ENCODE peak calls at places on chromosomes 7 and 10, in nine cellular contexts. One of them, this sample, is unnamed.

GRCh38 chr7:159227433-159227832 is 82.8 kb upstream of the VIPR2 start:
- DNase-seq in astrocyte of the spinal cord: no peak
- DNase-seq in upper lobe of left lung: no peak
- DNase-seq in epithelial cell of esophagus: no peak
- DNase-seq in gastrocnemius medialis: no peak
- DNase-seq in lower lobe of right lung: no peak
- DNase-seq in A673: no peak
- DNase-seq in AG04450: no peak
- DNase-seq in HCT116: no peak
- DNase-seq in this sample: peak

GRCh38 chr10:15361131-15361530 is 10.0 kb downstream of the FAM171A1 start:
- DNase-seq in AG04450: no peak
- DNase-seq in upper lobe of left lung: no peak
- DNase-seq in epithelial cell of esophagus: no peak
- DNase-seq in A673: no peak
- DNase-seq in lower lobe of right lung: no peak
- DNase-seq in gastrocnemius medialis: no peak
- DNase-seq in HCT116: no peak
- DNase-seq in astrocyte of the spinal cord: no peak
- DNase-seq in this sample: no peak

GRCh38 chr10:10259013-10259412 is 758.7 kb upstream of the CELF2 start:
- DNase-seq in upper lobe of left lung: no peak
- DNase-seq in A673: no peak
- DNase-seq in gastrocnemius medialis: no peak
- DNase-seq in lower lobe of right lung: no peak
- DNase-seq in astrocyte of the spinal cord: no peak
- DNase-seq in HCT116: no peak
- DNase-seq in epithelial cell of esophagus: no peak
- DNase-seq in AG04450: no peak
- DNase-seq in this sample: no peak

GRCh38 chr10:128440513-128441160 is 314.4 kb upstream of the MKI67 start:
- DNase-seq in lower lobe of right lung: no peak
- DNase-seq in HCT116: no peak
- DNase-seq in A673: no peak
- DNase-seq in upper lobe of left lung: no peak
- DNase-seq in AG04450: no peak
- DNase-seq in epithelial cell of esophagus: no peak
- DNase-seq in gastrocnemius medialis: no peak
- DNase-seq in astrocyte of the spinal cord: no peak
- DNase-seq in this sample: no peak

GRCh38 chr10:62249974-62250373 is 18.7 kb downstream of the RTKN2 start:
- DNase-seq in upper lobe of left lung: no peak
- DNase-seq in HCT116: no peak
- DNase-seq in A673: no peak
- DNase-seq in lower lobe of right lung: no peak
- DNase-seq in AG04450: no peak
- DNase-seq in epithelial cell of esophagus: no peak
- DNase-seq in astrocyte of the spinal cord: no peak
- DNase-seq in gastrocnemius medialis: no peak
- DNase-seq in this sample: no peak

GRCh38 chr7:96685755-96686154 is 23.9 kb downstream of the SEM1 start:
- DNase-seq in A673: no peak
- DNase-seq in AG04450: no peak
- DNase-seq in upper lobe of left lung: no peak
- DNase-seq in gastrocnemius medialis: no peak
- DNase-seq in HCT116: no peak
- DNase-seq in lower lobe of right lung: no peak
- DNase-seq in epithelial cell of esophagus: no peak
- DNase-seq in astrocyte of the spinal cord: no peak
- DNase-seq in this sample: no peak

GRCh38 chr7:128404143-128404681 is 5.6 kb downstream of the IMPDH1 start:
- DNase-seq in upper lobe of left lung: peak
- DNase-seq in AG04450: no peak
- DNase-seq in epithelial cell of esophagus: peak
- DNase-seq in HCT116: no peak
- DNase-seq in astrocyte of the spinal cord: no peak
- DNase-seq in lower lobe of right lung: no peak
- DNase-seq in A673: peak
- DNase-seq in gastrocnemius medialis: no peak
- DNase-seq in this sample: no peak

GRCh38 chr7:100118388-100119074 is 627 bp downstream of the TAF6 start:
- DNase-seq in astrocyte of the spinal cord: no peak
- DNase-seq in AG04450: no peak
- DNase-seq in gastrocnemius medialis: no peak
- DNase-seq in epithelial cell of esophagus: no peak
- DNase-seq in lower lobe of right lung: no peak
- DNase-seq in HCT116: no peak
- DNase-seq in upper lobe of left lung: no peak
- DNase-seq in A673: no peak
- DNase-seq in this sample: no peak

DNA sequence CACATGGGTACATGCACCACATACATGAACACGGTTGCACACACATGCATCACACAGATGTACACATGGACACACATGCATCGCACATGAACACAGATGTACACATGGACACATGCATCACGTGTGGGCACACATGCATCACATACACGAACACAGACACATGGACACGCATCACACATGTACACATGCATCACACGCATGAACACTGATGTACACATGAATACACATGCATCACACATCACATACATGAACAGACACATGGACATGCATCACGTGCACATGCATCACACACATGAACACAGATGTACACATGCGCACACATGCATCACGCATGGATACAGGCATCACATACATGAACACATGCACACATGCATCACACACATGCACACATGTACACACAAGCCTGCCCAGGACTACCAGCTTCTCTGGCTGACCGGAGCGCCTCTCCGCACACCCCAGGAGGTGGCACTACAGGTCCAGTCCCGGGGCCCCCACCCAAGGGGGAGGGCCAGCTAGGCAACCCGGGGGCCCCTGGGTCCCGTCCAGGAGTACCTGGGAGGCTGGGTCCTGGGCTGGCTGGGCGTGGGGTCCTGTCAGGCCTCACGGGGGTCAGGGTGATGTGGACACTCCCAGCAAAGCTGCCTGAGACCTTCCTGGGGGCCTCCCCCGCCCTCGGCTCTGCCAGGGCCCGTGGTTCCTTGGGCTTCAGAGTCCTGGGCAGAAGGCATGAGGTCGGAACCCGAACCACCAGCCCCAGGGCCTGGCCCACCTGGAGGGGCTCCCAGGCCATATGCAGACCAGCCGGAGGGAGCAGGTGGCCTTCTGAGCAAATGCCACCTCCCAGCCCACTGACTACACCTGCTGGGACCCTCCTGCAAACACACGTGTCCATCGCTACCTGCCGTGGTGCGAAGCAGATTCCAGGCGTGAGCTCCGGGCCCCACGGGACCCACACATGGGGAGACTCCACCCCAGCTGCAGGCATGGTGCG is 19.6 kb downstream of the MICALL2 start:
- DNase-seq in epithelial cell of esophagus: no peak
- DNase-seq in astrocyte of the spinal cord: no peak
- DNase-seq in upper lobe of left lung: peak
- DNase-seq in A673: no peak
- DNase-seq in gastrocnemius medialis: no peak
- DNase-seq in AG04450: no peak
- DNase-seq in HCT116: no peak
- DNase-seq in lower lobe of right lung: no peak
- DNase-seq in this sample: no peak
- TF ChIP-seq CTCF in epithelial cell of esophagus: no peak
- TF ChIP-seq CTCF in astrocyte of the spinal cord: peak
- TF ChIP-seq CTCF in upper lobe of left lung: no peak
- TF ChIP-seq CTCF in A673: no peak
- TF ChIP-seq CTCF in gastrocnemius medialis: no peak
- TF ChIP-seq CTCF in AG04450: no peak
- TF ChIP-seq CTCF in HCT116: peak
- TF ChIP-seq CTCF in lower lobe of right lung: no peak
- TF ChIP-seq CTCF in this sample: no peak

DNA sequence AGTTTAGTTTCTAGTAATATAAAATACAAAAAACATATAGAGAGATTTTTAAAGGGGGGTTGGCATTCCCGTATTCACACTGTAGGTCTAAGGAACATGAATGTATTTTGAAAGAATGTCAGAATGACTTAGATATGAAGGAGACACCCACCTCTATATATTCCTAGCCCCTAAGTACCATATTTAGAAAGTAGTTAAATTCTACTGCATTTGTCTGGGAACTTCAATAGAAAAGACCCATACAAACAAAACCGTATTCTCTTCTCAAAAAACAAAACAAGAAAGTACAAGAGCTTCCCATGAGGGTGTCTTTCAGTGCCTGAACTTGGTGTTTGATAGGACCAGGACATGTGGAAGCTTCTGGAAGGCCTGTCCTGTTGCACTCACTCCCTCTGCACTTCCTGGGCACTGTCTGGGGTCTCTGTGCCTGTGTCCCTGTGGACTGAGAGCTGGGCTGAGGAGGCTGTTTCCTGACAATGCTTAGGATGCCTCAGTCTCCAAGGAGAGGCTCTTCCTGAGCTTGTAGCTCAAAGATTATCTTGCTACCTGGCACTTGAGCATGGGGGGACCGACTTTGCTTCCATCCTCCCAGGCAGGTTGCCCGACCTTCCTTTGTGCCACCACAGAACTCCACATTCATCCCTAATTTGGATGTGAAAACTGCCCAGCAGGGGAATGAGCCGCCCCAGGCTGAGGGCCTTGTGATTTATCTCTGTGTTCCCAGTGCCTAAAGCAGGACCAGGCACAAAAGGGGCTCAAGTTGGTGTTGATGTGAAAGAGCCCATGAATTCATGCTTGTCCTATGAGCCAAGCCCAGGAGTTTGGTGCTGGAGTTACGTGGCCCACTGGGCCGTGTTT is 44.4 kb upstream of the KLF6 start:
- DNase-seq in lower lobe of right lung: no peak
- DNase-seq in AG04450: no peak
- DNase-seq in gastrocnemius medialis: no peak
- DNase-seq in HCT116: no peak
- DNase-seq in upper lobe of left lung: no peak
- DNase-seq in astrocyte of the spinal cord: no peak
- DNase-seq in epithelial cell of esophagus: no peak
- DNase-seq in A673: no peak
- DNase-seq in this sample: no peak
- H3K4me3 ChIP-seq in lower lobe of right lung: peak
- H3K4me3 ChIP-seq in AG04450: peak
- H3K4me3 ChIP-seq in gastrocnemius medialis: peak
- H3K4me3 ChIP-seq in HCT116: peak
- H3K4me3 ChIP-seq in upper lobe of left lung: no peak
- H3K4me3 ChIP-seq in astrocyte of the spinal cord: peak
- H3K4me3 ChIP-seq in epithelial cell of esophagus: peak
- H3K4me3 ChIP-seq in A673: peak
- H3K4me3 ChIP-seq in this sample: no peak

GRCh38 chr7:127107601-127108007 is 145.1 kb downstream of the GRM8 start:
- DNase-seq in astrocyte of the spinal cord: peak
- DNase-seq in A673: peak
- DNase-seq in HCT116: peak
- DNase-seq in lower lobe of right lung: no peak
- DNase-seq in gastrocnemius medialis: no peak
- DNase-seq in upper lobe of left lung: no peak
- DNase-seq in epithelial cell of esophagus: peak
- DNase-seq in AG04450: peak
- DNase-seq in this sample: peak
- TF ChIP-seq CTCF in astrocyte of the spinal cord: peak
- TF ChIP-seq CTCF in A673: peak
- TF ChIP-seq CTCF in HCT116: peak
- TF ChIP-seq CTCF in lower lobe of right lung: peak
- TF ChIP-seq CTCF in gastrocnemius medialis: no peak
- TF ChIP-seq CTCF in upper lobe of left lung: peak
- TF ChIP-seq CTCF in epithelial cell of esophagus: peak
- TF ChIP-seq CTCF in AG04450: peak
- TF ChIP-seq CTCF in this sample: peak

GRCh38 chr7:71133232-71133622 is 1.3 kb downstream of the GALNT17 start:
- DNase-seq in AG04450: no peak
- DNase-seq in upper lobe of left lung: no peak
- DNase-seq in astrocyte of the spinal cord: no peak
- DNase-seq in epithelial cell of esophagus: no peak
- DNase-seq in A673: no peak
- DNase-seq in lower lobe of right lung: no peak
- DNase-seq in gastrocnemius medialis: no peak
- DNase-seq in HCT116: no peak
- DNase-seq in this sample: no peak

GRCh38 chr7:71132521-71133231 is 732 bp downstream of the GALNT17 start:
- DNase-seq in gastrocnemius medialis: no peak
- DNase-seq in AG04450: no peak
- DNase-seq in HCT116: no peak
- DNase-seq in upper lobe of left lung: peak
- DNase-seq in lower lobe of right lung: no peak
- DNase-seq in epithelial cell of esophagus: no peak
- DNase-seq in A673: no peak
- DNase-seq in astrocyte of the spinal cord: peak
- DNase-seq in this sample: no peak

GRCh38 chr7:71130280-71130679 is 1.7 kb upstream of the GALNT17 start:
- DNase-seq in A673: no peak
- DNase-seq in AG04450: no peak
- DNase-seq in HCT116: no peak
- DNase-seq in epithelial cell of esophagus: no peak
- DNase-seq in upper lobe of left lung: no peak
- DNase-seq in astrocyte of the spinal cord: no peak
- DNase-seq in gastrocnemius medialis: no peak
- DNase-seq in lower lobe of right lung: no peak
- DNase-seq in this sample: no peak

GRCh38 chr7:71131256-71131752 is 640 bp upstream of the GALNT17 start:
- DNase-seq in HCT116: no peak
- DNase-seq in lower lobe of right lung: no peak
- DNase-seq in upper lobe of left lung: peak
- DNase-seq in epithelial cell of esophagus: no peak
- DNase-seq in astrocyte of the spinal cord: peak
- DNase-seq in AG04450: no peak
- DNase-seq in gastrocnemius medialis: no peak
- DNase-seq in A673: no peak
- DNase-seq in this sample: no peak

DNA sequence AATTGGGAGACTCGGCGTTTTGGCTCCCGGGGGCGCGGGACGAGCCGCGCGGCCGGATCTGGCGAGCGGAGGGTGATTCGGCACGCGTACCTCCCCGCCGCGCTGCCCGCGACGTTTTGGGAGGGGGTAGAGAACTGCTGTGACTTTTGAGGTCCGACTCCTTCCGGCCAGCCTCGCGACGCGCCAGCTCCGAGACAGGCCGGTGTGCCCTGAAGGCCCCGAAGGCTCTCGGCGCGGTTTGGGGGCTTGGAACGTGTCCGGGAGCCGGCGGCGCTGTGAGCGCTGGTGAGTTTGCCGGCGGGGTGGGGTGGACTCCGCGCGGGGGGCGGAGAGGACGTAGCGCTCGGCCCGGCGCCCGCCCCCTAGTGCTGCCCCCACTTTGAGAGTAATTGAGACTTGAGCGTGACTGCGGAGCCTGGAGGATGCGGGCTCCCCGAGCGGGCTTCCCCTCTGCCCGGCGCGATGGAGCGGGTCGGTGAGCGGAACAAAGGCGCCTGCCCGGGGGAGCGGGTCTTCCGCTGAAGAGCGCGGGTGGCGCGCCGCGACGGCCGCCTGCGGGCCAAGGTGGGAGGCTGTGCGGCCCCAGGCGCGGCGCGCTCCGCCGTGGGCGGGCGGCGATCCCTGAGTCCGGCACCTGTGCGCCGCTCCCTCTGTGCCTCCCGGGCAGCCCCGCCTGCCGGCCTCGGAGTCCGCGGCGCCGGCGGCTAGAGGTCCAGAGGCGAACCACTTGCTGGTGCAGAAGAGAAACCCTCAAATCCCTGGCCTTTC is at the start of gene GALNT17:
- DNase-seq in epithelial cell of esophagus: no peak
- DNase-seq in lower lobe of right lung: no peak
- DNase-seq in astrocyte of the spinal cord: peak
- DNase-seq in HCT116: no peak
- DNase-seq in AG04450: no peak
- DNase-seq in A673: no peak
- DNase-seq in gastrocnemius medialis: no peak
- DNase-seq in upper lobe of left lung: peak
- DNase-seq in this sample: no peak
- H3K4me3 ChIP-seq in epithelial cell of esophagus: no peak
- H3K4me3 ChIP-seq in lower lobe of right lung: peak
- H3K4me3 ChIP-seq in astrocyte of the spinal cord: peak
- H3K4me3 ChIP-seq in HCT116: no peak
- H3K4me3 ChIP-seq in AG04450: no peak
- H3K4me3 ChIP-seq in A673: no peak
- H3K4me3 ChIP-seq in gastrocnemius medialis: peak
- H3K4me3 ChIP-seq in upper lobe of left lung: peak
- H3K4me3 ChIP-seq in this sample: no peak